ENCODE peak calls at places on chromosomes 12 and 14, in eight cellular contexts. T is neural progenitor cell, L is testis, C is NCI-H526 treated with DMSO at 0.1 percent for 48 hours, I is NCI-H774, F is AG09319, J is endothelial cell, G is glutamatergic neuron. D is an unnamed sample.

GRCh38 chr12:52506858-52507715 is 13.1 kb downstream of the KRT5 start:
- DNase-seq in J (no peak), F (peak; percentile 10), T (peak; percentile 63), C (no peak), L (no peak), I (peak; percentile 31), G (no peak), D (no peak)

GRCh38 chr12:129467289-129467688 is 436.5 kb downstream of the TMEM132D start:
- DNase-seq in C (no peak), G (no peak), I (no peak), F (no peak), L (peak; percentile 66), T (no peak), J (no peak), D (no peak)

GRCh38 chr14:96727980-96728717 is 69.0 kb upstream of the VRK1 start:
- DNase-seq in L (no peak), F (no peak), I (no peak), T (no peak), J (no peak), C (no peak), G (no peak), D (no peak)

GRCh38 chr14:36506732-36507614 is 13.1 kb downstream of the NKX2-1 start:
- DNase-seq in J (no peak), T (no peak), L (no peak), F (no peak), G (no peak), I (no peak), C (no peak), D (no peak)

GRCh38 chr14:32702571-32702970 is 236.1 kb upstream of the NPAS3 start:
- DNase-seq in I (no peak), C (no peak), T (peak; percentile 78), G (no peak), J (peak; percentile 9), F (no peak), L (peak; percentile 58), D (no peak)

GRCh38 chr14:73426877-73427276 is 31.5 kb downstream of the NUMB start:
- DNase-seq in T (no peak), G (no peak), I (no peak), F (peak; percentile 38), J (no peak), L (no peak), C (no peak), D (no peak)

GRCh38 chr12:88925370-88925915 is 345.2 kb upstream of the KITLG start:
- DNase-seq in J (no peak), F (no peak), L (no peak), I (no peak), C (no peak), G (no peak), T (no peak), D (no peak)

GRCh38 chr14:99300190-99300589 is 28.2 kb upstream of the BCL11B start:
- DNase-seq in G (no peak), T (no peak), F (no peak), L (no peak), J (no peak), I (no peak), C (no peak), D (no peak)

GRCh38 chr14:96579358-96579757 is 77.2 kb downstream of the PAPOLA start:
- DNase-seq in L (no peak), I (no peak), G (no peak), F (no peak), T (no peak), J (no peak), C (no peak), D (no peak)

GRCh38 chr12:124365726-124366430 is 71.0 kb downstream of the RFLNA start:
- DNase-seq in C (no peak), I (no peak), L (peak; percentile 53), J (no peak), F (no peak), T (no peak), G (no peak), D (no peak)

GRCh38 chr12:52382854-52383253 is 2.6 kb downstream of the KRT84 start:
- DNase-seq in J (no peak), L (no peak), T (no peak), F (no peak), G (no peak), C (no peak), I (no peak), D (no peak)

GRCh38 chr14:96502621-96503251 is 554 bp downstream of the PAPOLA start:
- DNase-seq in F (no peak), L (peak; percentile 62), T (peak; percentile 55), C (no peak), G (peak; percentile 73), I (peak; percentile 39), J (peak; percentile 77), D (peak; percentile 39)

GRCh38 chr12:107560194-107560905 is 125.2 kb upstream of the PWP1 start:
- DNase-seq in F (no peak), L (no peak), T (peak; percentile 26), I (no peak), C (no peak), G (no peak), J (peak; percentile 9), D (peak; percentile 28)

GRCh38 chr12:103401421-103401820 is 94.3 kb downstream of the C12orf42 start:
- DNase-seq in L (no peak), F (no peak), I (no peak), G (no peak), C (no peak), J (no peak), T (no peak), D (no peak)

GRCh38 chr12:20374775-20375174 is 6.4 kb downstream of the PDE3A start:
- DNase-seq in G (no peak), L (no peak), J (no peak), C (no peak), T (no peak), I (no peak), F (no peak), D (no peak)

GRCh38 chr12:14920475-14921126 is 17.7 kb downstream of the ERP27 start:
- DNase-seq in G (no peak), J (no peak), C (no peak), I (no peak), F (no peak), L (no peak), T (no peak), D (no peak)

GRCh38 chr12:109115758-109116610 is at the start of gene ACACB:
- DNase-seq in F (no peak), J (no peak), L (peak; percentile 86), G (no peak), C (no peak), I (no peak), T (peak; percentile 25), D (no peak)

GRCh38 chr14:89915114-89915878 is 39.2 kb downstream of the EFCAB11 start:
- DNase-seq in C (peak; percentile 51), J (peak; percentile 59), L (peak; percentile 83), T (peak; percentile 62), G (peak; percentile 72), I (peak; percentile 69), F (no peak), D (peak; percentile 35)

GRCh38 chr14:69675877-69676416 is 64.6 kb downstream of the SUSD6 start:
- DNase-seq in J (no peak), G (no peak), T (no peak), I (no peak), C (no peak), F (no peak), L (no peak), D (no peak)

GRCh38 chr12:109154485-109155438 is 38.4 kb downstream of the ACACB start:
- DNase-seq in L (peak; percentile 85), F (peak; percentile 23), J (peak; percentile 78), I (peak; percentile 69), G (peak; percentile 81), C (peak; percentile 42), T (peak; percentile 93), D (peak; percentile 78)

GRCh38 chr12:67716817-67717216 is 68.3 kb downstream of the DYRK2 start:
- DNase-seq in T (no peak), F (no peak), J (no peak), C (no peak), L (no peak), G (no peak), I (no peak), D (no peak)

GRCh38 chr14:94334837-94335236 is 11.7 kb upstream of the SERPINA6 start:
- DNase-seq in T (no peak), J (no peak), F (no peak), L (no peak), G (no peak), C (no peak), I (no peak), D (no peak)

GRCh38 chr12:113867258-113867657 is 98.9 kb downstream of the RBM19 start:
- DNase-seq in T (peak; percentile 62), I (no peak), J (peak; percentile 50), F (no peak), C (no peak), G (peak; percentile 69), L (no peak), D (peak; percentile 55)